ENCODE peak calls at places on chromosomes 5 and 9, in four cellular contexts. V, X, T and E are unnamed samples. For H3K9me3, the result is how much of the 10 kb centered on the place peaks cover.

GRCh38 chr5:146671561-146671960 is 155.6 kb upstream of the GPR151 start:
- DNase-seq in V (no peak), X (no peak), T (no peak), E (no peak)

GRCh38 chr5:172646716-172647285 is 5.7 kb downstream of the NEURL1B start:
- DNase-seq in V (no peak), X (no peak), T (peak), E (no peak)

GRCh38 chr5:142327111-142327842 is 2.5 kb upstream of the SPRY4 start:
- DNase-seq in V (no peak), X (no peak), T (no peak), E (no peak)

GRCh38 chr9:83043583-83043982 is 19.4 kb downstream of the RASEF start:
- DNase-seq in V (no peak), X (no peak), T (no peak), E (no peak)

GRCh38 chr5:179268966-179269693 is 76.1 kb downstream of the ADAMTS2 start:
- DNase-seq in V (no peak), X (no peak), T (no peak), E (peak)

GRCh38 chr5:160727296-160727997 is 124.6 kb downstream of the ATP10B start:
- DNase-seq in V (no peak), X (no peak), T (no peak), E (no peak)

GRCh38 chr5:7857918-7858632 is 7.1 kb upstream of the CFAP90 start:
- DNase-seq in V (no peak), X (no peak), T (no peak), E (no peak)

GRCh38 chr5:33969572-33970452 is 14.7 kb downstream of the SLC45A2 start:
- DNase-seq in V (no peak), X (no peak), T (peak), E (peak)

GRCh38 chr5:132103969-132104391 is 30.4 kb downstream of the CSF2 start:
- DNase-seq in V (no peak), X (no peak), T (no peak), E (no peak)

GRCh38 chr9:10387282-10387681 is 225.5 kb downstream of the PTPRD start:
- DNase-seq in V (no peak), X (no peak), T (no peak), E (no peak)

GRCh38 chr5:24351285-24351684 is 293.5 kb downstream of the CDH10 start:
- DNase-seq in V (no peak), X (no peak), T (no peak), E (no peak)

GRCh38 chr9:32378496-32378895 is 5.9 kb upstream of the ACO1 start:
- DNase-seq in V (peak), X (no peak), T (peak), E (no peak)

GRCh38 chr5:66326276-66326675 is 182.2 kb downstream of the SREK1 start:
- DNase-seq in V (no peak), X (no peak), T (no peak), E (no peak)

GRCh38 chr5:150158170-150158949 is 2.7 kb upstream of the PDGFRB start:
- DNase-seq in V (no peak), X (no peak), T (no peak), E (no peak)

GRCh38 chr5:141234109-141234508 is 11.0 kb downstream of the PCDHB14 start:
- DNase-seq in V (no peak), X (no peak), T (no peak), E (no peak)

GRCh38 chr5:141241496-141241895 is 3.7 kb upstream of the PCDHB15 start:
- DNase-seq in V (no peak), X (no peak), T (no peak), E (no peak)

DNA sequence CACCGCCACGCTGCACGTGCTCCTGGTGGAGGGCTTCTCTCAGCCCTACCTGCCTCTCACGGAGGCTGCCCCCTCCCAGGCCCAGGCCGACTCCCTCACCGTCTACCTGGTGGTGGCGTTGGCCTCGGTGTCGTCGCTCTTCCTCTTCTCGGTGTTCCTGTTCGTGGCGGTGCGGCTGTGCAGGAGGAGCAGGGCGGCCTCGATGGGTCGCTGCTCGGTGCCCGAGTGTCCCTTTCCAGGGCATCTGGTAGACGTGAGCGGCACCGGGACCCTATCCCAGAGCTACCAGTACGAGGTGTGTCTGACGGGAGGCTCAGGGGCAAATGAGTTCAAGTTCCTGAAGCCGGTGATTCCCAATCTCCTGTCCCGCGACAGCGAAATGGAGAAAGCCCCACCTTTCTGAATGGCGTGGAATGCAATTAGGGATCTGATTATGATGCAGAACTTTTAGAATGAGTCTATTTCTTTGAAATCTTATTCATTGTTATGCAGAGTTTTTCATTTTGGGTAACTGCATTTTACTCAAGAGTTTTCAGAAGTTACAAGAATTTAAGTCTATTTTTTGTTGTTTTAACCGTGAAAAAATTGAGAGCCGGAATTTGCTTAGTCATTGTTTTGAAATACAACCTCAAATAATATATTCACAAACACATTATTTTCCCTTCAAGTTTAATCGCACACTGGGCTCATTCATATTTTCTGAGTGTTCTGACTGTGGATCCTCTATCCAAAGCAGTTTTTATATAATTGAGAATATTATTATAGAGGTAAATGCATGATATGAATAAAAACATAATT is 8.5 kb upstream of the PCDHB15 start:
- DNase-seq in V (no peak), X (no peak), T (no peak), E (no peak)
- H3K9me3 ChIP-seq in V (under half), X (half or more), T (under half), E (under half)

GRCh38 chr5:140632366-140633080 is 452 bp downstream of the CD14 start:
- DNase-seq in V (peak), X (peak), T (no peak), E (peak)
- H3K4me3 ChIP-seq in V (peak), X (peak), T (peak), E (peak)

DNA sequence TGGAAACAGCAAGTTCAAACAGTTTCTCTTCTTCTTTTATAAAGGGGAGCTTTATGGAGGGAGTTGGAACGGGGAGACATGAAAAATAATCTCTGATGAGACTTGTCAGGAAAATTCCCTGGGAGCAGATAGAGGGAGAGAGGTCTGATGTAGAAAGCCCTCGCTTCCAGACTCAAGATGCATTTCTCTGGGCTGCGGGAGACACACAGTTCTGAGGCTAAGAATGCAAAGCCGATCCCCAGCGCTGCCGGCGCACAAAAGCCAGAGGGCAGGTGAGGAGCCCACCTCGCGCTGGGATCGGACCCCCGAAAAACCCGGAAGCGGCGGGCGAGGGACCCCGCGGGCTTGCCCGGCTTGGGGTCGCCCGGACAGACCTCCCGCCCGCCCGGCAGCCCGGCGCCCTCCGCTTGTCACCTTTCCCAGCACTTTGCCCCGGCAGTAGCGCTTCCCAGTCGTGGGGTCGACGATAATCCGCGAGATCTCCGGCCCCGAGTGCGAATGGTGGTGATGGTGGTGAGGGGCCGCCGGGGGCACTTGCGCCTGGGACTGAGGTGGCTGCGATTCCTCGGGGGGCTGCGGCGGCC is 518 bp downstream of the PLK2 start:
- DNase-seq in V (peak), X (peak), T (peak), E (peak)
- H3K27ac ChIP-seq in V (peak), X (peak), T (peak), E (peak)

GRCh38 chr9:102445181-102445747 is 549.9 kb upstream of the CYLC2 start:
- DNase-seq in V (no peak), X (no peak), T (no peak), E (no peak)
- H3K9me3 ChIP-seq in V (under half), X (under half), T (under half), E (under half)

DNA sequence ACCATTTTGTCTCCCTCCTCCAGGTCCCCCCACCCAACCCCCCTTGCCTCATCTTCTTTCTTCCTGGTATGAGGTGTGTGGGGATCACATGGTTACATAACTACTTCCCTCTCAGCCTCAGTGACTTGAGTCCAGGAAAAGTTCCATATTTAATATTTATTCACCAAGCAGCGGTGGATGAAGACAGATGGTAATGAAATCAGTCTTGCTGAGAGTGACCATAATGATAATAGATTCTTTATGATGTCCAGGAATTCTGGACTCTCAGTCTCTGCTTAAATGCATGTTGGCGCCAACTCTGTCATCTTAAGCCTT is 195.1 kb upstream of the CLINT1 start:
- DNase-seq in V (no peak), X (no peak), T (no peak), E (no peak)
- H3K4me3 ChIP-seq in V (no peak), X (no peak), T (no peak), E (no peak)